ENCODE peak calls at places on chromosomes 13 and 19, in ten cellular contexts. S, L, C, J, G, H, K, X, Q and R are unnamed samples.

GRCh38 chr19:42528354-42529247 is at the start of gene CEACAM1:
- DNase-seq in X (no peak), L (no peak), S (peak), J (no peak), H (peak), G (peak), K (no peak), C (no peak), Q (peak), R (peak)

GRCh38 chr13:109228211-109228610 is 558.2 kb downstream of the IRS2 start:
- DNase-seq in L (no peak), G (no peak), S (no peak), H (no peak), K (no peak), J (no peak), C (no peak), Q (no peak), X (no peak), R (no peak)

GRCh38 chr19:5624154-5624663 is 1.3 kb downstream of the SAFB start:
- DNase-seq in X (peak), J (no peak), G (peak), C (no peak), Q (peak), L (peak), K (no peak), S (no peak), H (no peak), R (peak)

GRCh38 chr19:48608798-48609263 is 2.3 kb downstream of the SPACA4 start:
- DNase-seq in S (no peak), K (peak), H (no peak), J (no peak), Q (no peak), X (no peak), L (no peak), G (peak), C (no peak), R (peak)

GRCh38 chr13:51291341-51291740 is 48.1 kb upstream of the SERPINE3 start:
- DNase-seq in C (no peak), H (no peak), Q (peak), S (no peak), X (no peak), J (no peak), G (no peak), L (no peak), K (no peak), R (no peak)

GRCh38 chr19:798415-799075 is 1.3 kb downstream of the PTBP1 start:
- DNase-seq in C (no peak), L (peak), X (no peak), G (no peak), J (no peak), S (no peak), K (no peak), Q (peak), H (no peak), R (peak)

GRCh38 chr13:74795526-74795925 is 661.3 kb upstream of the KLF12 start:
- DNase-seq in H (no peak), K (no peak), Q (no peak), J (no peak), G (no peak), L (no peak), C (no peak), S (no peak), X (no peak), R (no peak)

GRCh38 chr13:94658926-94659649 is 53.3 kb downstream of the SOX21 start:
- DNase-seq in Q (peak), C (no peak), K (no peak), L (no peak), H (no peak), X (no peak), J (no peak), S (no peak), G (no peak), R (no peak)

GRCh38 chr13:35144496-35144895 is 202.4 kb downstream of the NBEA start:
- DNase-seq in J (no peak), K (no peak), C (no peak), X (no peak), Q (peak), S (no peak), H (no peak), L (no peak), G (peak), R (no peak)

GRCh38 chr19:12789098-12789903 is 2.0 kb upstream of the JUNB start:
- DNase-seq in H (no peak), Q (peak), K (no peak), J (no peak), G (peak), S (no peak), X (no peak), L (no peak), C (no peak), R (peak)

GRCh38 chr19:46133777-46134231 is 9.3 kb upstream of the IGFL3 start:
- DNase-seq in J (no peak), L (no peak), C (no peak), S (no peak), X (no peak), Q (peak), K (no peak), G (no peak), H (no peak), R (no peak)

GRCh38 chr13:111964411-111965035 is 102.4 kb upstream of the SOX1 start:
- DNase-seq in S (no peak), H (no peak), X (no peak), K (no peak), L (no peak), C (no peak), J (no peak), Q (no peak), G (no peak), R (no peak)

GRCh38 chr19:7516878-7517277 is 975 bp downstream of the ZNF358 start:
- DNase-seq in X (no peak), J (no peak), Q (no peak), C (no peak), S (no peak), L (no peak), K (no peak), H (no peak), G (no peak), R (peak)

GRCh38 chr19:42199440-42200115 is 17.9 kb downstream of the DEDD2 start:
- DNase-seq in L (peak), K (no peak), H (no peak), S (no peak), J (no peak), Q (no peak), C (no peak), X (no peak), G (no peak), R (no peak)

GRCh38 chr13:77732287-77732686 is 34.8 kb downstream of the SLAIN1 start:
- DNase-seq in Q (no peak), L (no peak), J (no peak), X (no peak), K (no peak), C (no peak), S (no peak), G (no peak), H (no peak), R (no peak)

GRCh38 chr13:77362166-77362565 is 35.3 kb upstream of the MYCBP2 start:
- DNase-seq in X (no peak), S (no peak), J (no peak), C (no peak), H (no peak), Q (no peak), L (no peak), G (no peak), K (no peak), R (no peak)

GRCh38 chr19:29269641-29270040 is 56.7 kb upstream of the UQCRFS1 start:
- DNase-seq in Q (no peak), G (no peak), S (no peak), H (no peak), J (no peak), L (no peak), C (no peak), X (no peak), K (no peak), R (no peak)

GRCh38 chr19:3061214-3062161 is 807 bp downstream of the TLE5 start:
- DNase-seq in K (no peak), C (no peak), S (peak), J (no peak), Q (peak), H (peak), X (no peak), L (peak), G (peak), R (peak)

GRCh38 chr13:37923236-37923635 is 53.7 kb upstream of the TRPC4 start:
- DNase-seq in X (no peak), G (no peak), S (no peak), Q (no peak), H (no peak), L (no peak), J (no peak), C (no peak), K (no peak), R (no peak)

GRCh38 chr19:45469835-45470146 is 2.0 kb downstream of the FOSB start:
- DNase-seq in K (no peak), X (no peak), H (no peak), L (no peak), J (no peak), Q (no peak), C (no peak), G (no peak), S (no peak), R (no peak)

GRCh38 chr13:113323869-113324268 is 26.8 kb downstream of the LAMP1 start:
- DNase-seq in Q (no peak), K (no peak), G (no peak), S (no peak), L (no peak), X (no peak), J (no peak), H (no peak), C (no peak), R (no peak)

GRCh38 chr19:18853755-18854427 is 22.1 kb downstream of the UPF1 start:
- DNase-seq in S (no peak), G (no peak), H (no peak), L (no peak), Q (no peak), J (no peak), C (no peak), K (no peak), X (no peak), R (no peak)

GRCh38 chr13:77714119-77714755 is 16.8 kb downstream of the SLAIN1 start:
- DNase-seq in K (no peak), Q (no peak), H (no peak), L (no peak), J (no peak), S (no peak), X (no peak), G (no peak), C (no peak), R (no peak)

GRCh38 chr13:40609972-40610726 is 56.3 kb downstream of the FOXO1 start:
- DNase-seq in G (no peak), X (no peak), Q (peak), S (no peak), H (no peak), L (no peak), J (no peak), K (no peak), C (no peak), R (no peak)

GRCh38 chr19:9839415-9839814 is 4.3 kb downstream of the PIN1 start:
- DNase-seq in X (no peak), Q (no peak), H (no peak), K (no peak), C (peak), L (no peak), G (no peak), S (no peak), J (no peak), R (no peak)

GRCh38 chr13:97426695-97427094 is 7.3 kb upstream of the RAP2A start:
- DNase-seq in H (no peak), L (no peak), Q (no peak), S (no peak), K (no peak), J (no peak), X (no peak), C (no peak), G (no peak), R (no peak)

GRCh38 chr19:40774916-40775631 is at the start of gene MIA:
- DNase-seq in G (no peak), C (no peak), K (no peak), L (no peak), X (no peak), S (no peak), H (no peak), Q (no peak), J (no peak), R (no peak)

GRCh38 chr13:49444517-49445395 is 682 bp downstream of the SETDB2 start:
- DNase-seq in G (peak), S (peak), H (no peak), Q (peak), K (peak), X (no peak), L (peak), C (no peak), J (no peak), R (peak)

GRCh38 chr13:27619711-27620376 is 485 bp downstream of the LNX2 start:
- DNase-seq in L (peak), Q (peak), K (peak), G (peak), J (peak), S (peak), H (peak), X (no peak), C (no peak), R (no peak)